ENCODE peak calls at places on chromosomes 12 and 14, in four cellular contexts. E is HepG2, G is H1, I is GM12878. S is an unnamed sample.

GRCh38 chr14:33788116-33788515 is 162.8 kb downstream of the EGLN3 start:
- DNase-seq in E (no peak), G (no peak), I (no peak), S (no peak)

GRCh38 chr12:81759215-81759991 is at the start of gene PPFIA2:
- DNase-seq in E (no peak), G (peak), I (no peak), S (peak)

GRCh38 chr14:45699451-45699850 is 446.4 kb upstream of the MIS18BP1 start:
- DNase-seq in E (no peak), G (no peak), I (no peak), S (no peak)

GRCh38 chr12:98745578-98746391 is 100.7 kb downstream of the APAF1 start:
- DNase-seq in E (no peak), G (no peak), I (no peak), S (no peak)

GRCh38 chr14:35687335-35687939 is 121.7 kb downstream of the RALGAPA1 start:
- DNase-seq in E (peak), G (no peak), I (peak), S (peak)

GRCh38 chr12:108218911-108219310 is 89.8 kb downstream of the WSCD2 start:
- DNase-seq in E (no peak), G (no peak), I (no peak), S (no peak)

GRCh38 chr14:98227000-98227726 is 1044.8 kb downstream of the BCL11B start:
- DNase-seq in E (no peak), G (no peak), I (peak), S (no peak)

GRCh38 chr14:31505411-31505810 is 17.6 kb upstream of the GPR33 start:
- DNase-seq in E (no peak), G (no peak), I (no peak), S (no peak)

GRCh38 chr12:4991373-4991772 is 52.3 kb upstream of the KCNA5 start:
- DNase-seq in E (no peak), G (no peak), I (no peak), S (no peak)

GRCh38 chr12:98725481-98726247 is 80.6 kb downstream of the APAF1 start:
- DNase-seq in E (peak), G (no peak), I (no peak), S (peak)

GRCh38 chr12:46771268-46771837 is 54.4 kb downstream of the SLC38A4 start:
- DNase-seq in E (no peak), G (no peak), I (no peak), S (no peak)

GRCh38 chr14:105066285-105067071 is 1.2 kb upstream of the GPR132 start:
- DNase-seq in E (no peak), G (no peak), I (no peak), S (no peak)

GRCh38 chr14:88914956-88915355 is 90.5 kb downstream of the TTC8 start:
- DNase-seq in E (no peak), G (no peak), I (no peak), S (no peak)

GRCh38 chr12:10001141-10001778 is 2.3 kb upstream of the CLEC1B start:
- DNase-seq in E (no peak), G (no peak), I (no peak), S (no peak)

GRCh38 chr14:70721542-70721941 is 79.8 kb downstream of the TTC9 start:
- DNase-seq in E (peak), G (no peak), I (no peak), S (no peak)

GRCh38 chr14:53663709-53664108 is 292.9 kb downstream of the BMP4 start:
- DNase-seq in E (peak), G (peak), I (no peak), S (peak)

GRCh38 chr12:114011711-114012110 is 45.6 kb upstream of the RBM19 start:
- DNase-seq in E (no peak), G (no peak), I (no peak), S (no peak)

GRCh38 chr12:53171725-53172329 is 8.7 kb upstream of the ZNF740 start:
- DNase-seq in E (peak), G (no peak), I (no peak), S (no peak)

GRCh38 chr14:96830946-96831345 is 33.8 kb downstream of the VRK1 start:
- DNase-seq in E (no peak), G (no peak), I (no peak), S (no peak)

GRCh38 chr14:104544362-104544761 is 35.2 kb upstream of the C14orf180 start:
- DNase-seq in E (no peak), G (no peak), I (no peak), S (no peak)

GRCh38 chr14:61178226-61179060 is 102.7 kb downstream of the TMEM30B start:
- DNase-seq in E (peak), G (no peak), I (no peak), S (no peak)

GRCh38 chr12:5213990-5214389 is 170.3 kb downstream of the KCNA5 start:
- DNase-seq in E (peak), G (no peak), I (no peak), S (no peak)

DNA sequence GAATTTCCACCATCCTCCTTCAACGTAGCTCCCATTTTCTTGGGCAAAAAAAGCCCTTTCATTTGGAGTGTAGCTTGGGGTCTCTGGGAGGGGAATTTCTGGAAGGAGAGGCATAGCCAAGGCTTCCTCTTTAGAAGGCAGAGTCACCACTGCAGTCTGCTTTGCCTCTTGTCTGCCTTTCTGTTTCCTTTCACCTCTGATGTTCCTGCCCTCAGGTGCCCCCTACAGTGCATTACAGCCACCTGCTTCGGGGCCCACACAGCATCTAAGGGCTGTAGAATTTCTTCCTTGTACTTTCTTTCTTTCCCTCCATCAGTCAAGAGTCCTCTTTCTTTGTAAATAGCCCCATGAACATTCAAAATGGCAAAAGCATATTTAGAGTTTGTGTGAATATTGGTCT is 1313.9 kb downstream of the TMEM121 start:
- DNase-seq in E (no peak), G (no peak), I (no peak), S (no peak)
- TF ChIP-seq SUZ12 in E (no peak), G (no peak), I (no peak), S (no peak)

DNA sequence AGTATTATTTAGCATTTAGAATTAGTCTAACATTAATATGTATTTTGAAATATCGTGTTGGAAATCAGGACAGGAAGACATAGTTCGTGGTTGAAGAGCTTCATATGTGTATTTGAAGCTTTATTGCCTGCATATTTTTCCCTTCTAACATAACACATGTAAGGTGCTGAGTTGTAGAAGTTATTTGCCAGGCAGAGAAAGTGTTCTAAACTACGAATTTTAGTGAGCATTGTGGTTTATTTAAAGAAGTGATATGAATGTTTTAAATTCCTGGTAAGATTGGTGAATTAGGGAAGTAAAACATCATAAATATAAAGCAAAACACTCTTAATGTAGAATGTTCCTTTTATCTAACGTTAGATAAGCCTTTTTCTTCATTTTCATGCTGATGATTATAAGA is 2.5 kb downstream of the RASSF3 start:
- DNase-seq in E (no peak), G (no peak), I (no peak), S (no peak)
- TF ChIP-seq ZNF274 in E (no peak), G (no peak), I (no peak), S (no peak)

GRCh38 chr12:111430418-111431353 is 25.0 kb downstream of the SH2B3 start:
- DNase-seq in E (no peak), G (no peak), I (no peak), S (no peak)
- TF ChIP-seq SUZ12 in E (no peak), G (no peak), I (no peak), S (no peak)

GRCh38 chr12:68406134-68406576 is 74.0 kb upstream of the MDM1 start:
- DNase-seq in E (peak), G (no peak), I (no peak), S (no peak)
- TF ChIP-seq ZNF274 in E (no peak), G (no peak), I (no peak), S (no peak)

GRCh38 chr12:62267490-62267889 is 7.3 kb downstream of the USP15 start:
- DNase-seq in E (no peak), G (no peak), I (no peak), S (no peak)

GRCh38 chr12:62269464-62270228 is 9.4 kb downstream of the USP15 start:
- DNase-seq in E (no peak), G (no peak), I (no peak), S (no peak)

GRCh38 chr12:62268956-62269355 is 8.8 kb downstream of the USP15 start:
- DNase-seq in E (no peak), G (no peak), I (no peak), S (no peak)

GRCh38 chr12:62265511-62265910 is 5.3 kb downstream of the USP15 start:
- DNase-seq in E (no peak), G (no peak), I (no peak), S (no peak)

GRCh38 chr12:62267026-62267425 is 6.8 kb downstream of the USP15 start:
- DNase-seq in E (no peak), G (no peak), I (no peak), S (no peak)
- TF ChIP-seq SUZ12 in E (no peak), G (no peak), I (no peak), S (no peak)

GRCh38 chr12:92505373-92506340 is 197.1 kb upstream of the PLEKHG7 start:
- DNase-seq in E (no peak), G (no peak), I (peak), S (no peak)

GRCh38 chr12:92506891-92507290 is 195.9 kb upstream of the PLEKHG7 start:
- DNase-seq in E (no peak), G (no peak), I (no peak), S (no peak)

GRCh38 chr12:92503977-92504966 is 198.5 kb upstream of the PLEKHG7 start:
- DNase-seq in E (peak), G (no peak), I (no peak), S (no peak)

GRCh38 chr12:92509156-92509758 is 193.5 kb upstream of the PLEKHG7 start:
- DNase-seq in E (no peak), G (no peak), I (no peak), S (no peak)

GRCh38 chr12:92506460-92506859 is 196.3 kb upstream of the PLEKHG7 start:
- DNase-seq in E (no peak), G (no peak), I (no peak), S (no peak)
- TF ChIP-seq ZNF274 in E (no peak), G (no peak), I (no peak), S (no peak)

DNA sequence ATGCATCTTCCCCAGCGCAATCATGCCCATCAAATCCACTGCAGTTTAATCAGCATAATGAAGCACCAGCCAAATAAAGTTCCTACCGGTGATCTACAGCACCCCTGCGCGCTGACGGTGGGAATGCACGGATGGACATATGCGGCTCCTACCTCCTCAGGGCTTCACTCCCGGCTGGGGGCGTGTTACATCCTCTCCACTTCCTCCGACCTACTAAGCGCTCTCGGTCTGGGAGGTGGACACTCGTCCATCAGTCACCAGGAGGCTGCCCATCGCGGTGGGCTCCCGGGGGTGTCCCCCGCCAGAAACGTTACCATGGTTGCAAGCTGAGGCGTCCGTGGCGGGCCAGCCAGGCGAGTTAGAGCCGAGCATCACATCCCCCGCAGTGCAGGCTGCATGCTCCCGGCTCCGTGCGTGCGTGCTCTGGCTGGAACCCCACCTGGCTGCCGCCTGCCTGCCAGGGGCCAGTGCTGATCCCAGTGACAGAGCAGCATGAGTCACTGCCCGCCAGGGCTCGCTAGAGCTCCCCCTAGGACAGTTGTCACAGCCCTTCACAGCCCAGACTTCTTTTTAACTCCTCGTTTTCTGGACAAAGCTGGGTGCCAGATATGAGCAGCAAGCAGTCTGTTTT is 73.0 kb downstream of the CIT start:
- DNase-seq in E (peak), G (peak), I (no peak), S (peak)
- TF ChIP-seq SUZ12 in E (no peak), G (no peak), I (no peak), S (no peak)

GRCh38 chr12:111442301-111443045 is 36.8 kb downstream of the SH2B3 start:
- DNase-seq in E (no peak), G (no peak), I (no peak), S (no peak)

GRCh38 chr12:111443086-111443485 is 37.4 kb downstream of the SH2B3 start:
- DNase-seq in E (no peak), G (no peak), I (no peak), S (no peak)

GRCh38 chr12:111444314-111444705 is 38.6 kb downstream of the SH2B3 start:
- DNase-seq in E (no peak), G (no peak), I (peak), S (no peak)

GRCh38 chr12:111444706-111445310 is 39.1 kb downstream of the SH2B3 start:
- DNase-seq in E (no peak), G (no peak), I (peak), S (no peak)

GRCh38 chr12:111443586-111443985 is 37.9 kb downstream of the SH2B3 start:
- DNase-seq in E (no peak), G (no peak), I (no peak), S (no peak)
- TF ChIP-seq ZNF274 in E (no peak), G (no peak), I (no peak), S (no peak)

DNA sequence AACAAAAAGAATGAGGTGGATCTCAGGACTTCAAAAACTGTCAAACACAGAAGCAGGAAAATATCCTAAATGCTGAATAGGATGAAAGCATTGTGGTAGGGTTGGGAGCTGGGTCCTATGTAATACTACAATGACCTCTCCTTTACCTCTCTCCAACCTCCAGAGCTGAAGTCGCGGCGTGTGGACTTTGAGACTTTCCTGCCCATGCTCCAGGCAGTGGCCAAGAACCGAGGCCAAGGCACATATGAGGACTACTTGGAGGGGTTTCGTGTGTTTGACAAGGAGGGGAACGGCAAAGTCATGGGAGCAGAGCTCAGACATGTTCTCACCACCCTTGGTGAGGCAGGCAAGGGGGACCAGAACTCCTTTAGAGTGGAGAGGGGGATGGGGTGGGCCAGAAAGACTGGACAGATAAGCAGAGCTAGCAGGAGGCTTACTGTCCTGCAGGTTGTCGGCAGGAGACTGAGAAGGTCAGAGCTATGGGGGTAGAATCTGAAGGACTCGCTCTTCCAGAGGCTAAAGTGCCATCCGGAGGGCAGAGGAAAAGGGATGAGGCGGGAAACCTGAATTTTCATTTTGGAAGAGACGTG is 2.8 kb upstream of the MYL6 start:
- DNase-seq in E (no peak), G (no peak), I (no peak), S (no peak)
- TF ChIP-seq SUZ12 in E (no peak), G (no peak), I (no peak), S (no peak)

GRCh38 chr12:97026901-97027300 is 119.8 kb downstream of the NEDD1 start:
- DNase-seq in E (no peak), G (no peak), I (no peak), S (no peak)
- TF ChIP-seq ZNF274 in E (no peak), G (no peak), I (no peak), S (no peak)

S was measured in NT2/D1.